ENCODE peak calls at places on chromosomes 12 and 14, in six cellular contexts. A is astrocyte of the hippocampus, H is AG09319, Q is cardiac fibroblast, R is HTR-8/SVneo, I is A172. Z is an unnamed sample.

GRCh38 chr14:59570122-59570521 is 6.5 kb downstream of the CCDC175 start:
- DNase-seq in R (no peak), H (no peak), I (no peak), A (no peak), Q (no peak), Z (no peak)

GRCh38 chr14:88521818-88522217 is 33.0 kb downstream of the PTPN21 start:
- DNase-seq in Q (peak; percentile 48), H (no peak), I (no peak), A (peak; percentile 4), R (no peak), Z (no peak)

GRCh38 chr12:121181181-121181580 is 28.7 kb upstream of the P2RX4 start:
- DNase-seq in Q (peak; percentile 55), H (peak; percentile 20), A (no peak), I (peak; percentile 28), R (no peak), Z (no peak)

GRCh38 chr14:69259531-69260245 is at the start of gene GALNT16:
- DNase-seq in H (no peak), R (peak; percentile 91), I (peak; percentile 14), A (peak; percentile 71), Q (peak; percentile 22), Z (peak; percentile 29)

GRCh38 chr14:52455291-52456088 is 96.8 kb downstream of the TXNDC16 start:
- DNase-seq in H (no peak), R (no peak), I (peak; percentile 32), Q (peak; percentile 86), A (peak; percentile 60), Z (no peak)

GRCh38 chr12:34398706-34399630 is 376.7 kb downstream of the ALG10 start:
- DNase-seq in I (no peak), H (no peak), Q (no peak), A (no peak), R (no peak), Z (no peak)

GRCh38 chr12:57853864-57854556 is 7.5 kb upstream of the CTDSP2 start:
- DNase-seq in A (no peak), Q (no peak), R (no peak), I (no peak), H (no peak), Z (no peak)

GRCh38 chr12:49023812-49024211 is 5.2 kb upstream of the PRKAG1 start:
- DNase-seq in R (no peak), A (no peak), H (no peak), I (no peak), Q (no peak), Z (no peak)

GRCh38 chr12:43883748-43884147 is 47.9 kb downstream of the TMEM117 start:
- DNase-seq in R (no peak), I (no peak), H (no peak), A (no peak), Q (no peak), Z (no peak)

GRCh38 chr14:59321184-59321952 is 132.9 kb downstream of the DAAM1 start:
- DNase-seq in A (peak; percentile 66), I (peak; percentile 37), H (no peak), R (no peak), Q (peak; percentile 68), Z (no peak)

GRCh38 chr12:47391566-47391965 is 311.8 kb upstream of the AMIGO2 start:
- DNase-seq in I (no peak), R (no peak), Q (no peak), A (no peak), H (no peak), Z (no peak)

GRCh38 chr14:76305474-76305826 is 70.5 kb upstream of the ESRRB start:
- DNase-seq in Q (no peak), A (no peak), I (no peak), R (no peak), H (no peak), Z (no peak)

GRCh38 chr14:99041820-99042174 is 230.2 kb downstream of the BCL11B start:
- DNase-seq in Q (no peak), H (no peak), I (no peak), R (no peak), A (no peak), Z (no peak)

GRCh38 chr14:76050797-76051392 is 65.3 kb downstream of the IFT43 start:
- DNase-seq in H (peak; percentile 25), I (peak; percentile 32), R (peak; percentile 90), Q (peak; percentile 78), A (peak; percentile 76), Z (no peak)

GRCh38 chr14:103854822-103855733 is 7.7 kb upstream of the PPP1R13B start:
- DNase-seq in A (no peak), H (no peak), I (no peak), Q (no peak), R (no peak), Z (no peak)

Z was measured in GM06990.